ENCODE peak calls at places on chromosomes 2 and 18, in seven cellular contexts. W is AG04450; K is A172; G is H7; L is iris pigment epithelial cell; Z is NCI-H1092; F is stimulated activated CD4-positive, alpha-beta T cell treated with anti-CD3 and anti-CD28 coated beads, Interleukin-15, amount 100 ng/mL, for 24 hours. J is an unnamed sample.

GRCh38 chr2:108449410-108450200 is 599 bp downstream of the GCC2 start:
- DNase-seq in W (no peak), F (peak), L (peak), Z (no peak), K (peak), G (peak), J (peak)

GRCh38 chr2:63842149-63843061 is 709 bp downstream of the UGP2 start:
- DNase-seq in L (peak), G (no peak), Z (peak), W (peak), K (peak), F (peak), J (peak)

GRCh38 chr2:203002054-203002821 is 12.4 kb upstream of the NBEAL1 start:
- DNase-seq in Z (no peak), W (no peak), K (no peak), G (no peak), F (no peak), L (peak), J (peak)

GRCh38 chr2:168243061-168243460 is 4.3 kb downstream of the STK39 start:
- DNase-seq in W (no peak), L (no peak), F (no peak), K (no peak), Z (no peak), G (no peak), J (no peak)

GRCh38 chr2:101473911-101474751 is 781 bp downstream of the RFX8 start:
- DNase-seq in G (peak), L (peak), K (no peak), F (peak), Z (no peak), W (no peak), J (peak)

GRCh38 chr2:238465487-238466241 is 38.9 kb downstream of the ASB1 start:
- DNase-seq in W (no peak), K (no peak), G (no peak), F (no peak), Z (no peak), L (no peak), J (no peak)

GRCh38 chr2:101844055-101844635 is 146.6 kb downstream of the MAP4K4 start:
- DNase-seq in K (no peak), F (no peak), Z (no peak), L (peak), G (no peak), W (no peak), J (peak)

GRCh38 chr2:25845843-25846505 is 32.3 kb downstream of the ASXL2 start:
- DNase-seq in K (no peak), F (no peak), W (no peak), Z (no peak), L (peak), G (no peak), J (peak)

GRCh38 chr2:230677182-230677946 is 35.3 kb upstream of the CAB39 start:
- DNase-seq in L (peak), W (no peak), G (peak), K (no peak), Z (no peak), F (no peak), J (peak)

GRCh38 chr2:106037262-106037661 is 156.8 kb downstream of the UXS1 start:
- DNase-seq in K (no peak), F (no peak), G (no peak), Z (no peak), W (no peak), L (no peak), J (no peak)

GRCh38 chr2:235312571-235312970 is 181.3 kb upstream of the AGAP1 start:
- DNase-seq in K (no peak), F (no peak), G (no peak), L (no peak), Z (no peak), W (no peak), J (no peak)

GRCh38 chr2:173033080-173033479 is 42.6 kb upstream of the MAP3K20 start:
- DNase-seq in L (no peak), K (no peak), W (no peak), G (no peak), F (no peak), Z (no peak), J (peak)

GRCh38 chr2:125167152-125167551 is 1142.1 kb downstream of the CNTNAP5 start:
- DNase-seq in W (no peak), G (no peak), Z (no peak), F (no peak), K (no peak), L (no peak), J (peak)

GRCh38 chr2:110838657-110839357 is 106.4 kb downstream of the ACOXL start:
- DNase-seq in W (no peak), F (no peak), G (no peak), K (no peak), Z (no peak), L (no peak), J (no peak)

GRCh38 chr18:5066380-5066977 is 130.6 kb downstream of the AKAIN1 start:
- DNase-seq in L (no peak), Z (no peak), W (no peak), G (peak), K (no peak), F (peak), J (no peak)

GRCh38 chr18:44802508-44802907 is 121.8 kb downstream of the SETBP1 start:
- DNase-seq in L (peak), K (no peak), W (no peak), F (no peak), G (no peak), Z (no peak), J (peak)

GRCh38 chr2:105224444-105224843 is 17.1 kb upstream of the GPR45 start:
- DNase-seq in L (no peak), K (no peak), W (no peak), F (no peak), Z (no peak), G (peak), J (no peak)

GRCh38 chr18:74333091-74333490 is 17.5 kb downstream of the C18orf63 start:
- DNase-seq in Z (no peak), G (no peak), K (no peak), F (no peak), L (no peak), W (no peak), J (no peak)

GRCh38 chr2:20822535-20823490 is at the start of gene LDAH:
- DNase-seq in G (peak), Z (peak), F (peak), L (peak), K (peak), W (peak), J (peak)

GRCh38 chr2:120777170-120777751 is 41.6 kb downstream of the GLI2 start:
- DNase-seq in G (no peak), K (no peak), F (no peak), Z (no peak), L (no peak), W (no peak), J (no peak)

GRCh38 chr2:221810216-221810615 is 238.1 kb upstream of the EPHA4 start:
- DNase-seq in W (no peak), Z (no peak), G (no peak), F (no peak), L (no peak), K (no peak), J (no peak)

GRCh38 chr2:177036754-177037153 is 175.8 kb upstream of the HNRNPA3 start:
- DNase-seq in G (no peak), K (no peak), F (no peak), W (no peak), Z (no peak), L (no peak), J (no peak)

GRCh38 chr18:12236934-12237832 is 17.0 kb upstream of the CIDEA start:
- DNase-seq in L (peak), W (no peak), Z (peak), G (peak), K (peak), F (peak), J (peak)

GRCh38 chr18:68397241-68398035 is 317.5 kb downstream of the TMX3 start:
- DNase-seq in F (no peak), Z (no peak), L (peak), G (no peak), K (peak), W (no peak), J (peak)

GRCh38 chr2:66508358-66509071 is 73.6 kb downstream of the MEIS1 start:
- DNase-seq in W (no peak), G (no peak), F (no peak), K (no peak), Z (no peak), L (peak), J (peak)

GRCh38 chr2:197184959-197185586 is 125.5 kb downstream of the ANKRD44 start:
- DNase-seq in Z (no peak), F (no peak), K (peak), L (no peak), G (no peak), W (no peak), J (peak)

GRCh38 chr2:143575340-143575739 is 446.1 kb downstream of the ARHGAP15 start:
- DNase-seq in K (peak), W (no peak), F (no peak), G (peak), L (peak), Z (no peak), J (peak)

GRCh38 chr2:207165121-207166038 is at the start of gene KLF7:
- DNase-seq in K (no peak), G (peak), Z (no peak), L (peak), W (no peak), F (peak), J (peak)

J was measured in IMR-90.